ENCODE peak calls at places on chromosomes 7 and 10, in six cellular contexts. I is SJSA1; T is stimulated activated CD4-positive, alpha-beta T cell treated with anti-CD3 and anti-CD28 coated beads, Interleukin-1b, Interleukin-23, amount 100 ng/mL, for 1 hour; H is lower lobe of right lung; A is activated CD4-positive, alpha-beta T cell treated with anti-CD3 and anti-CD28 coated beads, Interleukin-2, amount 50 U/mL, for 24 hours; W is stimulated activated naive CD8-positive, alpha-beta T cell treated with anti-CD3 and anti-CD28 coated beads, Interleukin-15, Interleukin-2, amounts not matched to agents 100 U/mL and 50 U/mL, for 24 hours. P is an unnamed sample.

GRCh38 chr10:8037941-8038894 is 16.3 kb upstream of the GATA3 start:
- DNase-seq in W (no peak), A (no peak), T (no peak), H (no peak), I (no peak), P (no peak)

GRCh38 chr7:132393789-132394261 is 182.4 kb downstream of the PLXNA4 start:
- DNase-seq in T (no peak), H (no peak), I (no peak), A (no peak), W (no peak), P (no peak)

GRCh38 chr10:108970016-108970415 is 953.3 kb downstream of the XPNPEP1 start:
- DNase-seq in I (no peak), W (no peak), H (no peak), T (no peak), A (no peak), P (no peak)

GRCh38 chr7:93198472-93198871 is 27.8 kb downstream of the HEPACAM2 start:
- DNase-seq in I (no peak), W (no peak), H (no peak), A (no peak), T (no peak), P (no peak)

GRCh38 chr10:85008493-85009181 is 680.2 kb downstream of the CCSER2 start:
- DNase-seq in W (no peak), H (no peak), I (no peak), A (no peak), T (no peak), P (peak; percentile 36)

GRCh38 chr10:133279266-133279960 is 2.7 kb upstream of the ADAM8 start:
- DNase-seq in W (no peak), T (no peak), A (no peak), H (no peak), I (no peak), P (no peak)

GRCh38 chr7:131826960-131827359 is 270.5 kb upstream of the PODXL start:
- DNase-seq in H (no peak), T (no peak), A (no peak), W (no peak), I (no peak), P (no peak)

GRCh38 chr10:25125151-25125550 is 49.6 kb upstream of the GPR158 start:
- DNase-seq in H (no peak), A (no peak), I (no peak), T (no peak), W (no peak), P (no peak)

GRCh38 chr7:100693312-100694195 is 496 bp downstream of the GIGYF1 start:
- DNase-seq in W (no peak), A (no peak), H (peak; percentile 50), I (peak; percentile 43), T (no peak), P (no peak)

GRCh38 chr7:768881-769504 is 41.9 kb upstream of the PRKAR1B start:
- DNase-seq in H (no peak), A (no peak), W (no peak), T (no peak), I (no peak), P (no peak)

GRCh38 chr10:69721690-69722310 is 79.9 kb upstream of the COL13A1 start:
- DNase-seq in H (peak; percentile 60), A (no peak), T (no peak), I (no peak), W (no peak), P (no peak)

P was measured in NCI-H748 treated with DMSO at 0.1 percent for 48 hours.